ENCODE peak calls at places on chromosomes 3 and 15, in seven cellular contexts. U is sigmoid colon, J is HCT116, E is stomach, X is breast epithelium, N is vagina, B is upper lobe of left lung. T is an unnamed sample.

GRCh38 chr15:46312133-46312740 is 677.4 kb downstream of the SQOR start:
- DNase-seq in U (peak; percentile 77), J (peak; percentile 8), E (peak; percentile 81), X (peak; percentile 60), N (no peak), B (no peak), T (peak; percentile 66)

GRCh38 chr15:29308299-29308698 is 38.7 kb upstream of the NSMCE3 start:
- DNase-seq in U (no peak), J (no peak), E (no peak), X (no peak), N (no peak), B (peak; percentile 41), T (no peak)

GRCh38 chr3:194880940-194881925 is 195.6 kb downstream of the FAM43A start:
- DNase-seq in U (no peak), J (no peak), E (peak; percentile 75), X (no peak), N (peak; percentile 94), B (peak; percentile 32), T (peak; percentile 69)

GRCh38 chr15:66651913-66652642 is 50.0 kb upstream of the SMAD6 start:
- DNase-seq in U (no peak), J (no peak), E (peak; percentile 53), X (no peak), N (no peak), B (no peak), T (no peak)

GRCh38 chr15:76342382-76343201 is 6.0 kb downstream of the ISL2 start:
- DNase-seq in U (peak; percentile 86), J (no peak), E (no peak), X (no peak), N (no peak), B (peak; percentile 85), T (no peak)

GRCh38 chr3:154247806-154248480 is 76.3 kb downstream of the DHX36 start:
- DNase-seq in U (no peak), J (no peak), E (no peak), X (no peak), N (no peak), B (no peak), T (no peak)

GRCh38 chr15:74438696-74439316 is 5.0 kb upstream of the SEMA7A start:
- DNase-seq in U (peak; percentile 78), J (peak; percentile 74), E (peak; percentile 77), X (peak; percentile 69), N (no peak), B (no peak), T (peak; percentile 67)

GRCh38 chr15:41411031-41411430 is 5.9 kb upstream of the RTF1 start:
- DNase-seq in U (no peak), J (no peak), E (no peak), X (no peak), N (no peak), B (no peak), T (no peak)

GRCh38 chr3:143135150-143135549 is 15.6 kb downstream of the CHST2 start:
- DNase-seq in U (no peak), J (no peak), E (no peak), X (no peak), N (no peak), B (no peak), T (peak; percentile 84)

GRCh38 chr15:98807262-98807661 is 158.9 kb downstream of the IGF1R start:
- DNase-seq in U (no peak), J (no peak), E (no peak), X (no peak), N (no peak), B (no peak), T (peak; percentile 11)

GRCh38 chr3:171976526-171976925 is 62.9 kb upstream of the FNDC3B start:
- DNase-seq in U (no peak), J (no peak), E (no peak), X (no peak), N (no peak), B (no peak), T (peak; percentile 25)

GRCh38 chr3:171977860-171978259 is 61.5 kb upstream of the FNDC3B start:
- DNase-seq in U (no peak), J (no peak), E (no peak), X (no peak), N (no peak), B (no peak), T (peak; percentile 68)

GRCh38 chr3:171979081-171979480 is 60.3 kb upstream of the FNDC3B start:
- DNase-seq in U (no peak), J (no peak), E (no peak), X (no peak), N (no peak), B (no peak), T (peak; percentile 52)

GRCh38 chr3:171978390-171978789 is 61.0 kb upstream of the FNDC3B start:
- DNase-seq in U (no peak), J (no peak), E (no peak), X (no peak), N (no peak), B (no peak), T (no peak)

GRCh38 chr3:171977426-171977825 is 62.0 kb upstream of the FNDC3B start:
- DNase-seq in U (no peak), J (no peak), E (no peak), X (no peak), N (no peak), B (no peak), T (peak; percentile 39)
- TF ChIP-seq CTCF in U (no peak), J (no peak), E (no peak), X (no peak), N (no peak), B (no peak), T (no peak)

GRCh38 chr3:42655331-42655888 is 1.9 kb downstream of the ZBTB47 start:
- DNase-seq in U (peak; percentile 83), J (no peak), E (peak; percentile 42), X (peak; percentile 46), N (no peak), B (no peak), T (no peak)
- H3K4me3 ChIP-seq in U (peak overlapping the region; percentile 96), J (peak overlapping the region; percentile 75), E (peak overlapping the region; percentile 72), X (peak overlapping the region; percentile 97), N (peak overlapping the region; percentile 71), B (peak overlapping the region; percentile 79), T (no peak overlapping the region)

GRCh38 chr3:127574880-127575878 is 15.4 kb downstream of the TPRA1 start:
- DNase-seq in U (peak; percentile 91), J (peak; percentile 71), E (peak; percentile 92), X (peak; percentile 82), N (no peak), B (peak; percentile 98), T (peak; percentile 75)
- TF ChIP-seq POLR2AphosphoS5 in U (no peak), J (no peak), E (no peak), X (no peak), N (no peak), B (no peak), T (no peak)

GRCh38 chr3:104190681-104191080 is 1176.0 kb upstream of the ALCAM start:
- DNase-seq in U (no peak), J (no peak), E (no peak), X (no peak), N (no peak), B (no peak), T (no peak)
- TF ChIP-seq CTCF in U (no peak), J (no peak), E (no peak), X (no peak), N (no peak), B (no peak), T (no peak)

GRCh38 chr3:111768571-111769100 is 90.4 kb upstream of the PHLDB2 start:
- DNase-seq in U (no peak), J (peak; percentile 79), E (peak; percentile 34), X (no peak), N (no peak), B (no peak), T (no peak)
- H3K4me3 ChIP-seq in U (no peak overlapping the region), J (no peak overlapping the region), E (no peak overlapping the region), X (no peak overlapping the region), N (no peak overlapping the region), B (no peak overlapping the region), T (no peak overlapping the region)

GRCh38 chr3:184327171-184327570 is 10.2 kb upstream of the FAM131A start:
- DNase-seq in U (no peak), J (no peak), E (no peak), X (no peak), N (no peak), B (peak; percentile 63), T (no peak)
- TF ChIP-seq POLR2AphosphoS5 in U (no peak), J (no peak), E (no peak), X (no peak), N (no peak), B (no peak), T (no peak)

DNA sequence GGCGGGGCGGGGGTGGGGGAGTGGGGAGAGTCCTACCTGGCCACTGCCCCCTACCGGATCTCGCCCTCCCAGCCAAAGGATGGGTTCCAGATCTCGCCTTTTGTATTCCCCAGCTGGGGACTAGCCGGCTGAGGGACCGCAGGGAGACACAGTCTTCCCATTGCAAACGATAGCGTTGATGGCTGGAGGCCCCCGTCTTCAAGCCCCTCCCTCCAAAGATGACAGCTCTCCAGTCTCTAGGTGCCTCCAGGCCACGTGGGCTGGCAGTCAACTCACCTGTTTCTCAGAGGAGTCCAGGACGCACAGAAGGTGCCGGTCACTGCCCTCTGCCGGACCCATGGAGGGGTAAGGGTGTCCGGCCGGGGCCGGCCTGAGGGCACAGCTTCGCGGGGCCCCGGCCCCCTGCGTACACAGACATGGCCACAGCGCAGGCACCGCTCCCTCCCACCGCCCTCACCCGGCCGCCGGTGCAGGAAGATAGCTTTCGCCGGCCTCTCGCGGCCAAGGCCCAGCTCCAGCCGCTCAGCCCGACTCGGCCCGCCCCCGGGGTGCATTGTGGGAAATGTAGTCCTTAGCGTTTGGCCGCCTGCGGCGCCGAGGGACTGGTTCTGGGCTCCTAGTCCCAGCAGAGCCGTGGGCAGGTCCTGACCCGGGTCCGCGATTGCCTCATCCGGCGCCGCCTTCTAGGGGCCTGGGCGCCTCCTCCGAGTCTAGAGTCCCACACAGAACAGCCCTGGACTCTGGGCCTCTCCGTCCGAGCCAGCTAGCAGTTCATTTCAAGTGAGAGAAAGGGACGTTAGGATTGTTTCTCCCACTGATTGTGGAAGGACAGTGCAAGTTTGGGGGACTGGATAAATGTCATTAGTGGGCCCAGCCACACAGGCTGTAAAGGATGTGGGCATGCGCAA is at the start of gene MON1A:
- DNase-seq in U (peak; percentile 98), J (peak; percentile 67), E (peak; percentile 95), X (peak; percentile 94), N (no peak), B (peak; percentile 98), T (peak; percentile 87)
- TF ChIP-seq CTCF in U (no peak), J (peak; percentile 46), E (no peak), X (peak; percentile 21), N (no peak), B (peak; percentile 65), T (no peak)

T was measured in HL-60.